ENCODE peak calls at places on chromosomes 5 and 9, in four cellular contexts. H, F, E and D are unnamed samples.
A peak's percentile ranks its signal among the peaks of the same experiment; 100 is the strongest.

GRCh38 chr9:114281421-114282103 is 41.3 kb upstream of the ORM1 start:
- DNase-seq in F (no peak), H (no peak), E (no peak), D (peak; percentile 6)

GRCh38 chr5:140965905-140966292 is 377 bp upstream of the PCDHAC2 start:
- DNase-seq in E (no peak), H (no peak), F (no peak), D (no peak)

GRCh38 chr9:117783828-117784227 is 79.6 kb downstream of the TLR4 start:
- DNase-seq in H (no peak), E (no peak), F (no peak), D (no peak)

GRCh38 chr5:155885199-155885598 is 441.8 kb upstream of the SGCD start:
- DNase-seq in E (no peak), H (no peak), F (no peak), D (no peak)

GRCh38 chr5:9265391-9266287 is 280.2 kb downstream of the SEMA5A start:
- DNase-seq in H (no peak), E (no peak), F (no peak), D (peak; percentile 64)

GRCh38 chr9:35070823-35071813 is 1.3 kb downstream of the VCP start:
- DNase-seq in F (no peak), E (no peak), H (no peak), D (no peak)

GRCh38 chr5:147857302-147858129 is 21.0 kb upstream of the SCGB3A2 start:
- DNase-seq in H (peak; percentile 44), F (peak; percentile 31), E (peak; percentile 49), D (peak; percentile 77)

GRCh38 chr5:88883059-88883565 is at the start of gene MEF2C:
- DNase-seq in E (peak; percentile 74), F (peak; percentile 84), H (no peak), D (peak; percentile 36)

GRCh38 chr9:115121140-115121710 is 3.3 kb upstream of the TNC start:
- DNase-seq in F (no peak), H (no peak), E (no peak), D (no peak)

GRCh38 chr5:56447232-56447631 is 214.1 kb upstream of the ANKRD55 start:
- DNase-seq in H (peak; percentile 93), E (no peak), F (no peak), D (no peak)

GRCh38 chr5:151029856-151030336 is 9.5 kb downstream of the GPX3 start:
- DNase-seq in E (no peak), F (no peak), H (no peak), D (no peak)

GRCh38 chr5:133873454-133873853 is 95.0 kb downstream of the C5orf15 start:
- DNase-seq in F (no peak), H (no peak), E (no peak), D (no peak)

GRCh38 chr9:68705636-68706578 is 867 bp downstream of the PIP5K1B start:
- DNase-seq in H (peak; percentile 46), E (peak; percentile 14), F (peak; percentile 51), D (peak; percentile 20)

GRCh38 chr5:56852228-56853000 is 37.1 kb downstream of the MAP3K1 start:
- DNase-seq in H (no peak), E (no peak), F (no peak), D (no peak)

GRCh38 chr5:114319821-114320220 is 42.0 kb upstream of the KCNN2 start:
- DNase-seq in F (no peak), E (no peak), H (no peak), D (no peak)

GRCh38 chr5:170302729-170303501 is 5.3 kb upstream of the LCP2 start:
- DNase-seq in F (peak; percentile 56), E (no peak), H (no peak), D (peak; percentile 20)

GRCh38 chr9:72554221-72554641 is 32.8 kb downstream of the TMC1 start:
- DNase-seq in F (no peak), E (no peak), H (peak; percentile 73), D (no peak)

GRCh38 chr5:169581580-169582227 is 1.9 kb upstream of the SPDL1 start:
- DNase-seq in H (peak; percentile 46), F (peak; percentile 29), E (peak; percentile 60), D (peak; percentile 62)

GRCh38 chr5:90940227-90940995 is 381.8 kb downstream of the ADGRV1 start:
- DNase-seq in E (peak; percentile 24), H (no peak), F (no peak), D (peak; percentile 65)

GRCh38 chr9:118586978-118587377 is 782.3 kb downstream of the BRINP1 start:
- DNase-seq in H (no peak), F (no peak), E (no peak), D (no peak)

GRCh38 chr9:137672907-137673791 is 54.3 kb downstream of the EHMT1 start:
- DNase-seq in H (peak; percentile 44), E (peak; percentile 70), F (peak; percentile 68), D (no peak)

GRCh38 chr5:113891491-113891890 is 378.0 kb downstream of the YTHDC2 start:
- DNase-seq in F (no peak), H (no peak), E (no peak), D (no peak)

GRCh38 chr9:6869081-6869948 is 111.5 kb downstream of the KDM4C start:
- DNase-seq in F (no peak), H (no peak), E (no peak), D (no peak)

GRCh38 chr5:177472460-177473441 is 683 bp downstream of the DBN1 start:
- DNase-seq in E (peak; percentile 62), F (peak; percentile 76), H (peak; percentile 25), D (peak; percentile 53)

GRCh38 chr5:15013654-15014463 is 142.3 kb upstream of the ANKH start:
- DNase-seq in E (peak; percentile 40), F (peak; percentile 45), H (peak; percentile 75), D (no peak)

GRCh38 chr9:14051459-14051858 is 262.5 kb downstream of the NFIB start:
- DNase-seq in F (no peak), H (no peak), E (no peak), D (no peak)

GRCh38 chr9:105154723-105155191 is 89.7 kb upstream of the SLC44A1 start:
- DNase-seq in F (no peak), H (no peak), E (no peak), D (no peak)

GRCh38 chr5:140630296-140630695 is 2.7 kb downstream of the CD14 start:
- DNase-seq in E (no peak), H (no peak), F (no peak), D (no peak)

GRCh38 chr9:36486933-36487481 is 85.7 kb upstream of the MELK start:
- DNase-seq in E (peak; percentile 30), F (peak; percentile 40), H (peak; percentile 28), D (peak; percentile 54)
- TF ChIP-seq ELF4 in E (no peak), F (no peak), H (no peak), D (no peak)

DNA sequence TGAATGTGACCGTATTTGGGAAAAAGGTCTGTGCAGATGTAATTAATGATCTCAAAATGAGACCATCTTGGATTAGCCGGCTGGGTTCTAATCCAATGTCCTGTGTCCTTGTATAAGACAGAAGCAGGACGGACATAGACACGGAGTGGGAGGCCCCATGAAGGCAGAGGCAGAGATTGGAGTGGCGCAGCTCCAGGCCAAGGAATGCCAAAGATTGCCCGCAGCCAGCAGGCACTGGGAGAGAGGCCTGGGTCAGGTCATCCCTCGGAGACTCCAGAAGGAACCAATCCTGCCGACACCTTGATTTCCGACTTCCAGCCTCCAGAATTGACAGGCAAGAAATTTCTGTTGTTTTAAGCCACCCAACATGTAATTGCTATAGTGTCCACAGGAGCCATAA is 13.0 kb upstream of the GFI1B start:
- DNase-seq in H (no peak), F (no peak), E (no peak), D (no peak)
- TF ChIP-seq ELF4 in H (no peak), F (no peak), E (no peak), D (no peak)

GRCh38 chr9:89421595-89421994 is 76.3 kb downstream of the SEMA4D start:
- DNase-seq in F (no peak), H (no peak), E (no peak), D (no peak)
- TF ChIP-seq ELF4 in F (no peak), H (no peak), E (no peak), D (no peak)

GRCh38 chr5:68368280-68368679 is 152.7 kb downstream of the PIK3R1 start:
- DNase-seq in F (no peak), E (no peak), H (peak; percentile 1), D (no peak)

GRCh38 chr5:68368686-68369359 is 153.3 kb downstream of the PIK3R1 start:
- DNase-seq in E (no peak), H (no peak), F (no peak), D (no peak)

GRCh38 chr5:68367274-68367673 is 151.7 kb downstream of the PIK3R1 start:
- DNase-seq in E (no peak), H (no peak), F (no peak), D (no peak)

GRCh38 chr5:68365894-68366293 is 150.3 kb downstream of the PIK3R1 start:
- DNase-seq in H (no peak), E (no peak), F (no peak), D (no peak)

GRCh38 chr5:68367717-68368116 is 152.2 kb downstream of the PIK3R1 start:
- DNase-seq in F (no peak), E (no peak), H (no peak), D (no peak)
- TF ChIP-seq ELF4 in F (no peak), E (no peak), H (no peak), D (no peak)

DNA sequence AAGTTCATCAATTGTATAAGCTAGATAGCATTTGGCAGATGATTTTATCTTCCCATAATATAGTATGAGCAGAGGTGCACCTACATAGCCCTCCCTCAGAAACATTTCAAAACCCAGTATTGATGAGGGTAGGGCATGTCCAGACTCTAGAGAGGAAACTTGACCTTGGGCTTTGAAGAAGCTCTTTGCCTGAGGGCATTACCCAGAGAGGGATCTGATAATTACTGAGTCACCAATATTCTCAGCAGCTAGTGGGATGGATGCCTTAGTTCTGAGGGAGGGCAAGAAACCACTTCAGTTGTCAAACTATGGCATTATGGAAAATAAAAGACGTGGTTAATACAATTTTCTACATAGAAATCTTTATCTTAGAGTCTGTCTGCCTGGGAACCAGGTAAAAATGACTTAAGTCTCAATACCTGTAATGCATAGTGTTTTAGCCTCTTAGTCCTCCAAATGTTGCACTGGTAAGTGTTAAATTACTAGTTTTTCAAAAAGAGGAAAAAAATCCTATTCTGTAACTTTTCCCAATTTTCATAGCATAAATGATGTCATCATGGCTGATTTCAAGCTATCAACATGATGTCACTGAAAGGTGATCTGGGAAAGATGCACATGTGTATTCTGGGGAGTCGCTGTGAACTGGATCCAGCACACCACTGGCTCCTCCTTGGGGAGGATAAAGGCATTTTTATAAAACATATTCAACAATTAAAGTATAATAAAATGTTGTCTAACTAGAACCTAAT is 809.0 kb downstream of the KCTD16 start:
- DNase-seq in F (no peak), E (no peak), H (no peak), D (no peak)
- TF ChIP-seq ELF4 in F (no peak), E (no peak), H (no peak), D (no peak)

DNA sequence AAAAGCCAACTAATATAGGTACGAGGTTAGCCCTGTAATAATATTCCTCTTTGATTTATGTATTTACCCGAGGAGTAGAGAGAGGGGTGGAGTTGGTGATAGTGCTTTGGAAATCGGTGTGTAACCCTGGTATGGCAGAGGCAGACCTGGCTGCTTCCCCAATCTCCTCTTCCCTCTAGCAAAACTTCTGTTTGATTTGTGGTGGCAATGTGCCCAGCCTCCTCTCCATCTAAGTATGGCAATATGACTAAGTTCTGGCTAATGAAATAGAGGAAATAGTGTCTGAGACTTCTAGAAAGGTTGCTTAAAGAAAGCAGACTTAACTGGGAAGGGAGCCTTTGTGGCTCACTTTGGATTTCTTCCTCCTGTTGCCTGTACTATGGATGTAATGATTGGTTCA is 491.1 kb downstream of the ENC1 start:
- DNase-seq in E (no peak), H (no peak), F (no peak), D (no peak)
- TF ChIP-seq ELF4 in E (no peak), H (no peak), F (no peak), D (no peak)